ENCODE peak calls at places on chromosome 2, in five cellular contexts. L is aorta, X is cardiac fibroblast, H is iPS-NIHi11, U is heart right ventricle. S is an unnamed sample.

GRCh38 chr2:186099772-186100171 is 361.2 kb downstream of the FSIP2 start:
- DNase-seq in L (no peak), H (no peak), X (no peak), U (no peak), S (no peak)

GRCh38 chr2:19711470-19712372 is 190.1 kb downstream of the TTC32 start:
- DNase-seq in L (peak; percentile 69), X (peak; percentile 97), H (peak; percentile 74), U (peak; percentile 64), S (no peak)

GRCh38 chr2:189580662-189581353 is at the start of gene SLC40A1:
- DNase-seq in L (peak; percentile 91), X (peak; percentile 75), H (peak; percentile 82), U (peak; percentile 83), S (peak; percentile 82)

GRCh38 chr2:118882693-118883336 is 35.4 kb upstream of the EN1 start:
- DNase-seq in L (peak; percentile 71), U (peak; percentile 28), H (peak; percentile 74), X (peak; percentile 58), S (peak; percentile 73)

GRCh38 chr2:158740127-158740526 is 55.0 kb upstream of the DAPL1 start:
- DNase-seq in X (peak; percentile 49), U (no peak), H (no peak), L (no peak), S (no peak)

GRCh38 chr2:118062048-118062447 is 26.2 kb upstream of the INSIG2 start:
- DNase-seq in H (no peak), L (no peak), X (peak; percentile 47), U (no peak), S (no peak)

GRCh38 chr2:119290859-119291587 is 67.4 kb downstream of the STEAP3 start:
- DNase-seq in U (peak; percentile 78), X (peak; percentile 74), L (peak; percentile 82), H (peak; percentile 87), S (peak; percentile 63)

GRCh38 chr2:54964271-54964670 is 86.0 kb downstream of the RTN4 start:
- DNase-seq in X (no peak), U (no peak), L (no peak), H (no peak), S (no peak)

GRCh38 chr2:218217366-218218309 is 649 bp downstream of the ARPC2 start:
- DNase-seq in L (peak; percentile 81), H (peak; percentile 71), X (peak; percentile 46), U (peak; percentile 58), S (peak; percentile 94)

GRCh38 chr2:71882236-71882946 is 265.3 kb downstream of the CYP26B1 start:
- DNase-seq in U (no peak), L (no peak), X (no peak), H (no peak), S (no peak)

GRCh38 chr2:67500541-67500940 is 103.4 kb downstream of the ETAA1 start:
- DNase-seq in L (no peak), U (no peak), X (peak; percentile 26), H (no peak), S (no peak)

GRCh38 chr2:27085670-27086089 is 892 bp upstream of the KHK start:
- DNase-seq in X (peak; percentile 70), U (peak; percentile 77), H (peak; percentile 57), L (peak; percentile 88), S (peak; percentile 93)

GRCh38 chr2:71347517-71347916 is 15.9 kb downstream of the ZNF638 start:
- DNase-seq in U (no peak), X (peak; percentile 23), H (peak; percentile 36), L (no peak), S (no peak)

GRCh38 chr2:60764736-60765534 is 8.9 kb downstream of the PAPOLG start:
- DNase-seq in U (no peak), X (no peak), L (no peak), H (no peak), S (no peak)

GRCh38 chr2:208406474-208407451 is at the start of gene PTH2R:
- DNase-seq in L (peak; percentile 35), H (peak; percentile 67), U (no peak), X (peak; percentile 6), S (peak; percentile 81)

GRCh38 chr2:188788621-188789020 is 185.6 kb upstream of the COL3A1 start:
- DNase-seq in U (peak; percentile 79), H (no peak), L (peak; percentile 80), X (peak; percentile 92), S (peak; percentile 51)

GRCh38 chr2:8678731-8679566 is 2.9 kb upstream of the ID2 start:
- DNase-seq in L (peak; percentile 96), H (peak; percentile 91), U (peak; percentile 94), X (peak; percentile 96), S (peak; percentile 99)

GRCh38 chr2:75592888-75593287 is 32.1 kb upstream of the EVA1A start:
- DNase-seq in U (no peak), H (no peak), L (no peak), X (no peak), S (no peak)

GRCh38 chr2:19217203-19217602 is 141.2 kb downstream of the OSR1 start:
- DNase-seq in H (no peak), X (peak; percentile 14), U (no peak), L (no peak), S (no peak)

GRCh38 chr2:36672199-36672598 is 24.3 kb upstream of the VIT start:
- DNase-seq in H (no peak), U (no peak), X (peak; percentile 67), L (no peak), S (no peak)

GRCh38 chr2:161096336-161096735 is 63.9 kb upstream of the TANK start:
- DNase-seq in U (no peak), L (no peak), X (peak; percentile 86), H (no peak), S (no peak)

GRCh38 chr2:215507836-215508235 is 72.0 kb upstream of the FN1 start:
- DNase-seq in H (no peak), X (no peak), L (no peak), U (no peak), S (no peak)

S was measured in left lung.